ENCODE peak calls at places on chromosomes 6 and 20, in ten cellular contexts. One of them, this sample, is unnamed.

GRCh38 chr20:42595625-42596024 is 594.1 kb downstream of the PTPRT start:
- DNase-seq in GM13976: no peak
- DNase-seq in CD8-positive, alpha-beta T cell: no peak
- DNase-seq in body of pancreas: peak
- DNase-seq in fibroblast of mammary gland: no peak
- DNase-seq in left ventricle myocardium inferior: no peak
- DNase-seq in neural crest cell: no peak
- DNase-seq in endothelial cell: no peak
- DNase-seq in heart left ventricle: no peak
- DNase-seq in A549: no peak
- DNase-seq in this sample: no peak

GRCh38 chr6:98839788-98840361 is 5.5 kb downstream of the POU3F2 start:
- DNase-seq in A549: peak
- DNase-seq in endothelial cell: peak
- DNase-seq in body of pancreas: no peak
- DNase-seq in fibroblast of mammary gland: peak
- DNase-seq in neural crest cell: no peak
- DNase-seq in CD8-positive, alpha-beta T cell: no peak
- DNase-seq in GM13976: no peak
- DNase-seq in left ventricle myocardium inferior: no peak
- DNase-seq in heart left ventricle: no peak
- DNase-seq in this sample: no peak

GRCh38 chr6:453152-453551 is 61.6 kb downstream of the IRF4 start:
- DNase-seq in body of pancreas: peak
- DNase-seq in GM13976: no peak
- DNase-seq in neural crest cell: no peak
- DNase-seq in endothelial cell: no peak
- DNase-seq in fibroblast of mammary gland: peak
- DNase-seq in A549: no peak
- DNase-seq in CD8-positive, alpha-beta T cell: peak
- DNase-seq in heart left ventricle: no peak
- DNase-seq in left ventricle myocardium inferior: peak
- DNase-seq in this sample: no peak

GRCh38 chr20:34579936-34580587 is 21.5 kb downstream of the MAP1LC3A start:
- DNase-seq in CD8-positive, alpha-beta T cell: no peak
- DNase-seq in left ventricle myocardium inferior: no peak
- DNase-seq in GM13976: peak
- DNase-seq in fibroblast of mammary gland: no peak
- DNase-seq in A549: no peak
- DNase-seq in neural crest cell: no peak
- DNase-seq in heart left ventricle: no peak
- DNase-seq in body of pancreas: no peak
- DNase-seq in endothelial cell: no peak
- DNase-seq in this sample: peak

GRCh38 chr6:40986364-40986763 is 52.7 kb downstream of the UNC5CL start:
- DNase-seq in left ventricle myocardium inferior: no peak
- DNase-seq in endothelial cell: no peak
- DNase-seq in A549: no peak
- DNase-seq in CD8-positive, alpha-beta T cell: no peak
- DNase-seq in GM13976: no peak
- DNase-seq in body of pancreas: no peak
- DNase-seq in neural crest cell: no peak
- DNase-seq in fibroblast of mammary gland: no peak
- DNase-seq in heart left ventricle: no peak
- DNase-seq in this sample: no peak

GRCh38 chr20:29319725-29320124 is 1937.7 kb upstream of the DEFB115 start:
- DNase-seq in fibroblast of mammary gland: no peak
- DNase-seq in A549: no peak
- DNase-seq in neural crest cell: no peak
- DNase-seq in body of pancreas: no peak
- DNase-seq in endothelial cell: no peak
- DNase-seq in CD8-positive, alpha-beta T cell: no peak
- DNase-seq in GM13976: no peak
- DNase-seq in left ventricle myocardium inferior: no peak
- DNase-seq in heart left ventricle: no peak
- DNase-seq in this sample: no peak

GRCh38 chr6:134727068-134727467 is 222.8 kb downstream of the ALDH8A1 start:
- DNase-seq in A549: peak
- DNase-seq in neural crest cell: no peak
- DNase-seq in GM13976: no peak
- DNase-seq in fibroblast of mammary gland: peak
- DNase-seq in left ventricle myocardium inferior: no peak
- DNase-seq in heart left ventricle: no peak
- DNase-seq in endothelial cell: no peak
- DNase-seq in body of pancreas: no peak
- DNase-seq in CD8-positive, alpha-beta T cell: no peak
- DNase-seq in this sample: no peak

GRCh38 chr6:110513001-110513400 is 36.6 kb upstream of the SLC22A16 start:
- DNase-seq in A549: no peak
- DNase-seq in body of pancreas: no peak
- DNase-seq in CD8-positive, alpha-beta T cell: no peak
- DNase-seq in GM13976: no peak
- DNase-seq in endothelial cell: no peak
- DNase-seq in neural crest cell: no peak
- DNase-seq in fibroblast of mammary gland: peak
- DNase-seq in left ventricle myocardium inferior: no peak
- DNase-seq in heart left ventricle: no peak
- DNase-seq in this sample: no peak

GRCh38 chr6:13038315-13039261 is 289.7 kb downstream of the TBC1D7 start:
- DNase-seq in GM13976: no peak
- DNase-seq in A549: no peak
- DNase-seq in left ventricle myocardium inferior: no peak
- DNase-seq in body of pancreas: peak
- DNase-seq in endothelial cell: no peak
- DNase-seq in CD8-positive, alpha-beta T cell: no peak
- DNase-seq in fibroblast of mammary gland: peak
- DNase-seq in neural crest cell: no peak
- DNase-seq in heart left ventricle: peak
- DNase-seq in this sample: no peak

DNA sequence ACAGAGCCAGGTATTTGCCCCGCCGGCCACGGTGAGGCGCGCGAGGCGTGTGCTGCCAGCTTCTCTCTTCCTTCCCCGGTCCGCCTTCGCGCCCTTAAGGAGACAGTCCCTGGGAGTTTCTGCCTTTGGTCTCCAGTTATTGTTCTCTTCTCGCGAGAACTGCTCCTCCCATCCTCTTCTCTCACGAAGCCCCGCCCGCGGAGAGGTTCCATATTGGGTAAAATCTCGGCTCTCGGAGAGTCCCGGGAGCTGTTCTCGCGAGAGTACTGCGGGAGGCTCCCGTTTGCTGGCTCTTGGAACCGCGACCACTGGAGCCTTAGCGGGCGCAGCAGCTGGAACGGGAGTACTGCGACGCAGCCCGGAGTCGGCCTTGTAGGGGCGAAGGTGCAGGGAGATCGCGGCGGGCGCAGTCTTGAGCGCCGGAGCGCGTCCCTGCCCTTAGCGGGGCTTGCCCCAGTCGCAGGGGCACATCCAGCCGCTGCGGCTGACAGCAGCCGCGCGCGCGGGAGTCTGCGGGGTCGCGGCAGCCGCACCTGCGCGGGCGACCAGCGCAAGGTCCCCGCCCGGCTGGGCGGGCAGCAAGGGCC is at the start of gene MAPK14:
- DNase-seq in endothelial cell: peak
- DNase-seq in GM13976: peak
- DNase-seq in neural crest cell: peak
- DNase-seq in CD8-positive, alpha-beta T cell: peak
- DNase-seq in fibroblast of mammary gland: peak
- DNase-seq in heart left ventricle: peak
- DNase-seq in body of pancreas: peak
- DNase-seq in left ventricle myocardium inferior: peak
- DNase-seq in A549: peak
- DNase-seq in this sample: peak
- TF ChIP-seq CTCF in endothelial cell: peak
- TF ChIP-seq CTCF in GM13976: peak
- TF ChIP-seq CTCF in neural crest cell: peak
- TF ChIP-seq CTCF in CD8-positive, alpha-beta T cell: peak
- TF ChIP-seq CTCF in fibroblast of mammary gland: peak
- TF ChIP-seq CTCF in heart left ventricle: peak
- TF ChIP-seq CTCF in body of pancreas: peak
- TF ChIP-seq CTCF in left ventricle myocardium inferior: peak
- TF ChIP-seq CTCF in A549: peak
- TF ChIP-seq CTCF in this sample: peak

DNA sequence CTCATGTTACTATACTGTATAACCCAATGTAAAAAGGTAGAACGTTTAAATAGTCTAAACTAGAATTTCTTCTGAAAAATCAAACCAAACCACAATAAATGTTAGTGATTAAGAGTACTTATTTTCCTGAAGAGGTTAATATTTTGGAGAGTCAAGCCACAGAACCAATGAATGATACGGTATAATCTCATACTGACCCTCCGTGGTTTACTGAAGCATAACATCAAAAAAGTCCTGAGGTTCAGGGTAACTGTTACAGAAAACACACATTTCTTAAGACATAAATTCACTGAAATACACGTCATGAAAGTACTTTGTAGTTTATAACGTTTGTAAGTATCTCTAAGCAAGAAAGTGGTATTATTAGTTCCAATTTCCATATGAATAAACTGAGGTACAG is 28.9 kb downstream of the ESF1 start:
- DNase-seq in fibroblast of mammary gland: peak
- DNase-seq in GM13976: no peak
- DNase-seq in left ventricle myocardium inferior: no peak
- DNase-seq in heart left ventricle: no peak
- DNase-seq in endothelial cell: no peak
- DNase-seq in body of pancreas: no peak
- DNase-seq in neural crest cell: no peak
- DNase-seq in A549: no peak
- DNase-seq in CD8-positive, alpha-beta T cell: no peak
- DNase-seq in this sample: no peak
- TF ChIP-seq CTCF in fibroblast of mammary gland: peak
- TF ChIP-seq CTCF in GM13976: no peak
- TF ChIP-seq CTCF in left ventricle myocardium inferior: no peak
- TF ChIP-seq CTCF in heart left ventricle: no peak
- TF ChIP-seq CTCF in endothelial cell: no peak
- TF ChIP-seq CTCF in body of pancreas: no peak
- TF ChIP-seq CTCF in neural crest cell: no peak
- TF ChIP-seq CTCF in A549: no peak
- TF ChIP-seq CTCF in CD8-positive, alpha-beta T cell: no peak
- TF ChIP-seq CTCF in this sample: no peak

GRCh38 chr20:2476742-2477615 is 6.4 kb upstream of the SNRPB start:
- DNase-seq in CD8-positive, alpha-beta T cell: no peak
- DNase-seq in endothelial cell: no peak
- DNase-seq in neural crest cell: no peak
- DNase-seq in fibroblast of mammary gland: no peak
- DNase-seq in body of pancreas: no peak
- DNase-seq in GM13976: no peak
- DNase-seq in left ventricle myocardium inferior: no peak
- DNase-seq in A549: no peak
- DNase-seq in heart left ventricle: no peak
- DNase-seq in this sample: no peak
- TF ChIP-seq CTCF in CD8-positive, alpha-beta T cell: no peak
- TF ChIP-seq CTCF in endothelial cell: no peak
- TF ChIP-seq CTCF in neural crest cell: peak
- TF ChIP-seq CTCF in fibroblast of mammary gland: peak
- TF ChIP-seq CTCF in body of pancreas: no peak
- TF ChIP-seq CTCF in GM13976: peak
- TF ChIP-seq CTCF in left ventricle myocardium inferior: no peak
- TF ChIP-seq CTCF in A549: peak
- TF ChIP-seq CTCF in heart left ventricle: no peak
- TF ChIP-seq CTCF in this sample: peak

DNA sequence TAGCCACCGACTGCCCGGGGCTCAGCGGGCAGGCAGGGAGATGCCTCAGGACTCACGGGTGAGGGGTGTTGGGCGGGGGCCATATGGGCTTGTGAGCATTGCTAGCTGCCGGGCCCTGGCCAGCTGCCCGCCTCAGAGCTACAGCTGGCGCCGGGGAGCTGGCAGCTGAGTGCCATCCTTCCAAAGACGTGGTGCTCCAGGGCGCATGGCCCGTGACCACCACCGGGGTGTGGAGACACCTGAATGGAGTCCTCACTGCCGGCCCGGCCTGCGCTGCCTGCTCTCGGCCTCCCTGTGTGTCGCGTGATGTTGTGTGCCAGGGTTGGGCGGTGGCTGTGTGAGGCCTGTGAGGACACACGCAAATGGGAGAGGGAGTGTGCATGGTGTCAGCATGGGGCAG is 10.6 kb upstream of the RBBP8NL start:
- DNase-seq in A549: no peak
- DNase-seq in left ventricle myocardium inferior: peak
- DNase-seq in GM13976: no peak
- DNase-seq in endothelial cell: no peak
- DNase-seq in body of pancreas: no peak
- DNase-seq in CD8-positive, alpha-beta T cell: no peak
- DNase-seq in neural crest cell: no peak
- DNase-seq in heart left ventricle: no peak
- DNase-seq in fibroblast of mammary gland: no peak
- DNase-seq in this sample: no peak
- TF ChIP-seq CTCF in A549: no peak
- TF ChIP-seq CTCF in left ventricle myocardium inferior: no peak
- TF ChIP-seq CTCF in GM13976: no peak
- TF ChIP-seq CTCF in endothelial cell: peak
- TF ChIP-seq CTCF in body of pancreas: no peak
- TF ChIP-seq CTCF in CD8-positive, alpha-beta T cell: no peak
- TF ChIP-seq CTCF in neural crest cell: no peak
- TF ChIP-seq CTCF in heart left ventricle: no peak
- TF ChIP-seq CTCF in fibroblast of mammary gland: no peak
- TF ChIP-seq CTCF in this sample: no peak

This sample was measured in GM12864.